ENCODE peak calls at places on chromosomes 7 and 10, in eight cellular contexts. Q is hippocampal formation; L is stimulated activated CD8-positive, alpha-beta memory T cell treated with anti-CD3 and anti-CD28 coated beads, Interleukin-2, amount 100 ng/mL, for 48 hours; W is EL; B is head of caudate nucleus; E is lower lobe of right lung; P is cardiac fibroblast; Z is stimulated activated naive CD4-positive, alpha-beta T cell. V is an unnamed sample.

GRCh38 chr7:98860069-98860468 is 9.7 kb downstream of the TMEM130 start:
- DNase-seq in Z (no peak), B (no peak), W (no peak), Q (no peak), P (no peak), L (no peak), E (no peak), V (no peak)

GRCh38 chr7:45593877-45594276 is 19.7 kb downstream of the ADCY1 start:
- DNase-seq in P (no peak), B (no peak), Z (no peak), L (no peak), E (no peak), Q (no peak), W (no peak), V (no peak)

GRCh38 chr10:103661198-103661950 is 167.9 kb downstream of the NEURL1 start:
- DNase-seq in Z (peak), P (peak), L (no peak), Q (peak), E (peak), B (no peak), W (peak), V (peak)

GRCh38 chr10:7027913-7028808 is 382.7 kb downstream of the SFMBT2 start:
- DNase-seq in B (no peak), L (no peak), E (no peak), Q (no peak), W (peak), P (peak), Z (no peak), V (no peak)

GRCh38 chr7:29330136-29330535 is 135.6 kb downstream of the CHN2 start:
- DNase-seq in L (no peak), B (no peak), E (no peak), Q (no peak), W (no peak), P (no peak), Z (no peak), V (no peak)

GRCh38 chr10:26879744-26880143 is 19.0 kb upstream of the ABI1 start:
- DNase-seq in Q (no peak), L (no peak), P (no peak), E (peak), B (peak), Z (no peak), W (no peak), V (no peak)

GRCh38 chr7:43585521-43585920 is 2.6 kb downstream of the STK17A start:
- DNase-seq in E (no peak), B (no peak), Z (no peak), W (peak), P (peak), L (no peak), Q (no peak), V (no peak)

GRCh38 chr7:100027197-100027596 is 11.8 kb downstream of the ZKSCAN1 start:
- DNase-seq in W (no peak), B (no peak), L (no peak), Z (no peak), E (no peak), P (no peak), Q (no peak), V (no peak)

GRCh38 chr7:111763221-111763791 is 201.0 kb upstream of the IMMP2L start:
- DNase-seq in Q (no peak), B (no peak), W (peak), P (peak), Z (no peak), E (no peak), L (no peak), V (no peak)

GRCh38 chr10:119368581-119368980 is 161.2 kb downstream of the GRK5 start:
- DNase-seq in L (no peak), E (no peak), Q (no peak), W (no peak), B (no peak), Z (no peak), P (no peak), V (no peak)

GRCh38 chr10:78937800-78938694 is 130.7 kb upstream of the ZMIZ1 start:
- DNase-seq in Q (no peak), L (no peak), W (no peak), B (no peak), E (no peak), Z (no peak), P (no peak), V (no peak)